ENCODE peak calls at places on chromosomes 4 and X, in seven cellular contexts. M is activated CD4-positive, alpha-beta memory T cell treated with anti-CD3 and anti-CD28 coated beads, Interleukin-2, amount 10 ng/mL, durations not matched to agents 7 days and 5 days; O is HTR-8/SVneo; D is RPMI8226; K is stimulated activated CD8-positive, alpha-beta memory T cell treated with anti-CD3 and anti-CD28 coated beads, Interleukin-12 subunit alpha, Interleukin-12 subunit beta, amount 100 ng/mL, for 4 hours; S is endothelial cell; G is vagina. I is an unnamed sample.

GRCh38 chr4:127313767-127314166 is 319.0 kb upstream of the INTU start:
- DNase-seq in M (no peak), O (no peak), D (no peak), K (no peak), S (no peak), G (no peak), I (no peak)

GRCh38 chr4:3467601-3468031 is 4.5 kb downstream of the DOK7 start:
- DNase-seq in M (no peak), O (no peak), D (no peak), K (no peak), S (no peak), G (no peak), I (no peak)

GRCh38 chr4:2757426-2757825 is 1.3 kb upstream of the TNIP2 start:
- DNase-seq in M (no peak), O (no peak), D (no peak), K (no peak), S (no peak), G (no peak), I (no peak)

GRCh38 chrX:113954297-113954696 is 629.6 kb upstream of the HTR2C start:
- DNase-seq in M (no peak), O (no peak), D (no peak), K (no peak), S (no peak), G (no peak), I (no peak)

GRCh38 chrX:38627683-38628082 is 66.3 kb downstream of the TSPAN7 start:
- DNase-seq in M (peak; percentile 21), O (no peak), D (peak; percentile 58), K (no peak), S (peak; percentile 7), G (no peak), I (peak; percentile 19)

GRCh38 chrX:85112270-85112669 is 108.6 kb downstream of the APOOL start:
- DNase-seq in M (no peak), O (no peak), D (peak; percentile 58), K (no peak), S (no peak), G (no peak), I (no peak)

GRCh38 chr4:113189546-113189945 is 140.1 kb downstream of the ANK2 start:
- DNase-seq in M (no peak), O (no peak), D (no peak), K (no peak), S (no peak), G (no peak), I (no peak)

GRCh38 chr4:40525811-40526598 is 103.7 kb downstream of the RBM47 start:
- DNase-seq in M (no peak), O (peak; percentile 68), D (no peak), K (no peak), S (no peak), G (no peak), I (peak; percentile 19)

GRCh38 chrX:72305286-72306084 is at the start of gene CITED1:
- DNase-seq in M (no peak), O (no peak), D (peak; percentile 25), K (no peak), S (no peak), G (peak; percentile 77), I (no peak)

GRCh38 chrX:155962906-155963305 is 34.6 kb upstream of the IL9R start:
- DNase-seq in M (no peak), O (no peak), D (no peak), K (no peak), S (no peak), G (no peak), I (no peak)

GRCh38 chr4:76590847-76591281 is 155.8 kb downstream of the SHROOM3 start:
- DNase-seq in M (no peak), O (no peak), D (no peak), K (no peak), S (no peak), G (no peak), I (no peak)